ENCODE peak calls at places on chromosome 3, in seven cellular contexts. B, G, T, D, J, X and U are unnamed samples.

GRCh38 chr3:120424506-120424905 is 26.3 kb downstream of the FSTL1 start:
- DNase-seq in B (no peak), G (no peak), T (no peak), D (no peak), J (no peak), X (no peak), U (no peak)

GRCh38 chr3:16478516-16478915 is 35.0 kb downstream of the RFTN1 start:
- DNase-seq in B (peak), G (no peak), T (no peak), D (peak), J (no peak), X (no peak), U (no peak)

GRCh38 chr3:189914799-189915198 is 205.9 kb downstream of the P3H2 start:
- DNase-seq in B (peak), G (no peak), T (no peak), D (peak), J (no peak), X (no peak), U (no peak)

GRCh38 chr3:29889230-29889629 is 608.4 kb downstream of the RBMS3 start:
- DNase-seq in B (peak), G (no peak), T (no peak), D (peak), J (no peak), X (no peak), U (no peak)

GRCh38 chr3:58585005-58585786 is 8.0 kb upstream of the FAM107A start:
- DNase-seq in B (peak), G (peak), T (peak), D (peak), J (peak), X (no peak), U (peak)

GRCh38 chr3:63662011-63662410 is 9.5 kb downstream of the SNTN start:
- DNase-seq in B (no peak), G (no peak), T (no peak), D (no peak), J (no peak), X (no peak), U (no peak)

GRCh38 chr3:9439331-9439730 is 41.9 kb downstream of the SETD5 start:
- DNase-seq in B (no peak), G (no peak), T (no peak), D (no peak), J (no peak), X (no peak), U (no peak)

GRCh38 chr3:66812741-66813140 is 185.4 kb upstream of the KBTBD8 start:
- DNase-seq in B (no peak), G (no peak), T (no peak), D (no peak), J (no peak), X (no peak), U (no peak)